ENCODE peak calls at places on chromosomes 6 and 20, in nine cellular contexts. Y is esophagus muscularis mucosa, L is ovary, N is SK-N-SH, O is A549, K is HepG2, B is tibial nerve, I is sigmoid colon, C is K562. A is an unnamed sample.

GRCh38 chr6:30981942-30982772 is 1.4 kb upstream of the MUC21 start:
- DNase-seq in B (peak; percentile 22), C (peak; percentile 25), L (no peak), K (peak; percentile 37), N (no peak), O (peak; percentile 14), Y (no peak), I (no peak), A (no peak)

GRCh38 chr20:6053776-6054688 is at the start of gene LRRN4:
- DNase-seq in C (no peak), K (peak; percentile 34), O (no peak), I (no peak), B (no peak), N (no peak), Y (no peak), L (no peak), A (no peak)

GRCh38 chr20:22768779-22769178 is 184.4 kb upstream of the FOXA2 start:
- DNase-seq in I (no peak), O (peak; percentile 76), L (no peak), C (no peak), Y (no peak), B (no peak), N (no peak), K (no peak), A (no peak)

GRCh38 chr20:10555865-10556308 is 117.9 kb downstream of the JAG1 start:
- DNase-seq in B (no peak), Y (peak; percentile 29), K (peak; percentile 91), C (no peak), I (no peak), O (peak; percentile 66), L (no peak), N (no peak), A (no peak)

GRCh38 chr20:54335299-54335698 is 127.4 kb downstream of the PFDN4 start:
- DNase-seq in Y (no peak), O (no peak), I (no peak), N (no peak), C (no peak), B (no peak), L (no peak), K (no peak), A (no peak)

GRCh38 chr6:28775405-28776129 is 148.2 kb downstream of the TRIM27 start:
- DNase-seq in N (no peak), Y (peak; percentile 57), B (no peak), K (no peak), L (no peak), C (no peak), I (no peak), O (no peak), A (no peak)

GRCh38 chr6:166381733-166382499 is 824 bp downstream of the MPC1 start:
- DNase-seq in O (peak; percentile 38), Y (no peak), I (peak; percentile 81), N (peak; percentile 78), K (peak; percentile 58), C (peak; percentile 90), L (peak; percentile 70), B (peak; percentile 41), A (peak; percentile 93)

GRCh38 chr6:156873654-156874380 is 96.6 kb downstream of the ARID1B start:
- DNase-seq in C (no peak), O (no peak), N (no peak), I (no peak), K (no peak), L (no peak), B (no peak), Y (no peak), A (no peak)

GRCh38 chr6:108114861-108115597 is 40.5 kb upstream of the OSTM1 start:
- DNase-seq in B (peak; percentile 35), K (no peak), C (no peak), L (peak; percentile 76), N (peak; percentile 80), I (peak; percentile 77), Y (no peak), O (peak; percentile 41), A (peak; percentile 31)

GRCh38 chr6:136184738-136185137 is 65.4 kb downstream of the MTFR2 start:
- DNase-seq in Y (no peak), L (no peak), C (no peak), N (no peak), I (no peak), K (no peak), B (no peak), O (no peak), A (no peak)
- TF ChIP-seq EP300 in Y (no peak), L (no peak), C (no peak), N (no peak), I (no peak), K (no peak), B (no peak), O (no peak), A (no peak)

DNA sequence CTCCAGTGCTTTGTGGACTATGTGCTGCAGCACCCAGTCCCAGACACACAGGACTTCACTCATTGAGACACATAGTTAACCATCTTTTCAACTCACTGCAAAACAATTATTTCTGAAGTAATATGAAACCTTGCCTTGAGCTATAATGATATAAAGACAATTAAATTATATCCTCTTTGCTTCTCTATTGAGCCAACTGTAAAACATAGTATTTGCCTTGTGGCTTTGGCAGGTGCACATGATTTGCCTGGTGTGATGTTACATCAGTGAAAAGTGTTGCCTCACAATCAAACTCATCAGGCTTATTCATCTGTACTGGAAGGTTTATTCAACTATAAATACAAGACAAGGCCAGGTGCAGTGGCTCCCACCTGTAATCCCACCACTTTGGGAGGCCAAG is 80.6 kb downstream of the NCOA7 start:
- DNase-seq in N (no peak), I (no peak), O (no peak), B (no peak), K (no peak), C (no peak), Y (no peak), L (no peak), A (no peak)
- TF ChIP-seq EP300 in N (no peak), I (no peak), O (no peak), B (no peak), K (no peak), C (no peak), Y (no peak), L (no peak), A (no peak)

GRCh38 chr20:18404172-18404571 is 62.7 kb downstream of the DZANK1 start:
- DNase-seq in C (no peak), I (no peak), O (no peak), Y (no peak), N (no peak), L (no peak), K (no peak), B (no peak), A (no peak)
- TF ChIP-seq EP300 in C (no peak), I (no peak), O (no peak), Y (no peak), N (no peak), L (no peak), K (no peak), B (no peak), A (no peak)

GRCh38 chr20:20209684-20210083 is 157.4 kb downstream of the CFAP61 start:
- DNase-seq in C (no peak), B (no peak), O (no peak), L (no peak), K (no peak), I (no peak), N (no peak), Y (no peak), A (no peak)

GRCh38 chr20:20205862-20206236 is 153.5 kb downstream of the CFAP61 start:
- DNase-seq in I (no peak), Y (no peak), O (no peak), B (no peak), N (no peak), L (no peak), K (no peak), C (no peak), A (no peak)

GRCh38 chr20:20206788-20207187 is 154.5 kb downstream of the CFAP61 start:
- DNase-seq in I (no peak), B (no peak), O (no peak), K (no peak), Y (no peak), C (no peak), L (no peak), N (no peak), A (no peak)

GRCh38 chr20:20207291-20207690 is 155.0 kb downstream of the CFAP61 start:
- DNase-seq in N (peak; percentile 51), I (no peak), B (no peak), K (no peak), L (no peak), Y (no peak), C (no peak), O (no peak), A (no peak)

DNA sequence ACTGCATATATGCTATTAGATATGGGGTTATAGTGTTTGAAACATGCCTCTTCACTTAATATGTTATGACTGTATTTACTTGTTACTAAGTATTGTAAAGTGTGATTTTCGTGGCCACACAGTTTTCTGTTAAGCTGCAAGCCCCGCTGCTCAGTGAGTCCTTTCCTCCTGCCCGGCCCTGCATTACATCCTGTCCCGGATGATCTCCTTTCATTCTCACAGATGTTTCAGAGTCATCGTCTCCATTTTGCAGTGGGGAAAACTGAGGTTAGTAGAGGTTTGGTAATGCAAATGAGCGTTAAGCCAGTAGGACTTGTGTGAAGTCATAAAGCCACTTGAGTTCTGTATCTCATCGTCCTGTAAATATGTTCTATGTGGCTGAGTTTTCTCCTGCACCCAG is 155.5 kb downstream of the CFAP61 start:
- DNase-seq in C (no peak), O (no peak), L (no peak), B (no peak), I (no peak), Y (no peak), K (no peak), N (no peak), A (no peak)
- TF ChIP-seq EP300 in C (no peak), O (no peak), L (no peak), B (no peak), I (no peak), Y (no peak), K (no peak), N (no peak), A (no peak)

DNA sequence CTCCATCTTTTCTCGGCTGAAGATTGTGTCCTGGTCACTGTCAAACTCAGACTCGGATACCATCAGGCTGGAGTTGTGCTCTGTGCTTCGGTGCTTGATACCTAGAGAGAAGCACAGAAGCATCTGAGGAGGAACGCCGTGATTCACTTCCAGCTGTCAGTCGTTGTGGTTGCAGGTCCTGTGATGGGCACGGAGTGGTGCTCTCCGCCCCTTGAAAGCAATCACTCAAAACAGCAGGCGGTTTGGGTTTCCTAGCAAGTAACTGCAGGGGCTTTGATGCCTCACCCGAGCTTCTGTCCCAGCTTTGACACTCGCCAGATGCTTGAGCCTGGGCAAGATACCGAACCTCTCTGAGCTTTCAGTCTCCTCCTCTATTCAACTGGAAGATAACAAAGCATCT is 52.5 kb downstream of the ALDH5A1 start:
- DNase-seq in Y (no peak), L (no peak), I (no peak), O (no peak), B (no peak), C (peak; percentile 25), K (peak; percentile 32), N (no peak), A (no peak)
- TF ChIP-seq EP300 in Y (no peak), L (no peak), I (no peak), O (no peak), B (no peak), C (no peak), K (no peak), N (no peak), A (no peak)

A was measured in transverse colon.